ENCODE peak calls at places on chromosomes 11 and 22, in seven cellular contexts. G, S, X, A, Y, U and I are unnamed samples.
A peak's percentile ranks its signal among the peaks of the same experiment; 100 is the strongest.

GRCh38 chr22:30435674-30436126 is 10.1 kb downstream of the MTFP1 start:
- DNase-seq in G (no peak), S (no peak), X (no peak), A (no peak), Y (peak; percentile 42), U (peak; percentile 90), I (no peak)

GRCh38 chr11:132402056-132402684 is 1031.8 kb downstream of the NTM start:
- DNase-seq in G (no peak), S (no peak), X (no peak), A (peak; percentile 12), Y (peak; percentile 19), U (no peak), I (peak; percentile 13)

GRCh38 chr11:59759900-59760299 is 4.7 kb downstream of the STX3 start:
- DNase-seq in G (no peak), S (no peak), X (no peak), A (no peak), Y (no peak), U (no peak), I (no peak)

GRCh38 chr11:1341928-1342524 is 32.6 kb upstream of the TOLLIP start:
- DNase-seq in G (no peak), S (no peak), X (peak; percentile 50), A (peak; percentile 35), Y (no peak), U (no peak), I (no peak)

GRCh38 chr22:41762980-41763779 is 37.3 kb upstream of the CCDC134 start:
- DNase-seq in G (no peak), S (peak; percentile 39), X (no peak), A (peak; percentile 32), Y (peak; percentile 7), U (peak; percentile 72), I (no peak)

GRCh38 chr22:21455334-21456089 is 11.7 kb upstream of the TMEM191C start:
- DNase-seq in G (no peak), S (no peak), X (peak; percentile 59), A (no peak), Y (no peak), U (no peak), I (no peak)

GRCh38 chr11:73182824-73183321 is 35.2 kb upstream of the P2RY2 start:
- DNase-seq in G (peak; percentile 64), S (peak; percentile 47), X (peak; percentile 41), A (no peak), Y (no peak), U (no peak), I (no peak)

GRCh38 chr11:23404225-23405160 is 544.2 kb upstream of the CCDC179 start:
- DNase-seq in G (no peak), S (no peak), X (peak; percentile 52), A (no peak), Y (no peak), U (no peak), I (no peak)

GRCh38 chr11:26983645-26984044 is 10.3 kb upstream of the FIBIN start:
- DNase-seq in G (no peak), S (no peak), X (no peak), A (no peak), Y (no peak), U (no peak), I (no peak)

GRCh38 chr11:44943696-44944095 is 7.0 kb downstream of the TP53I11 start:
- DNase-seq in G (no peak), S (no peak), X (no peak), A (no peak), Y (peak; percentile 42), U (peak; percentile 62), I (no peak)

GRCh38 chr22:23075050-23075449 is 4.7 kb downstream of the GNAZ start:
- DNase-seq in G (peak; percentile 28), S (no peak), X (no peak), A (no peak), Y (no peak), U (no peak), I (no peak)

GRCh38 chr22:26756675-26757293 is 99.4 kb downstream of the MIAT start:
- DNase-seq in G (peak; percentile 79), S (no peak), X (peak; percentile 77), A (peak; percentile 56), Y (peak; percentile 43), U (no peak), I (peak; percentile 48)

GRCh38 chr11:75035911-75036536 is 47.3 kb downstream of the NEU3 start:
- DNase-seq in G (no peak), S (no peak), X (no peak), A (no peak), Y (peak; percentile 65), U (peak; percentile 16), I (no peak)

GRCh38 chr22:19604711-19605268 is 80.6 kb upstream of the CLDN5 start:
- DNase-seq in G (no peak), S (peak; percentile 27), X (no peak), A (peak; percentile 12), Y (no peak), U (no peak), I (no peak)

GRCh38 chr22:17476838-17477237 is 86.5 kb upstream of the SLC25A18 start:
- DNase-seq in G (no peak), S (no peak), X (no peak), A (no peak), Y (no peak), U (no peak), I (no peak)

GRCh38 chr11:14312736-14313438 is 46.1 kb downstream of the RRAS2 start:
- DNase-seq in G (no peak), S (no peak), X (no peak), A (peak; percentile 62), Y (no peak), U (no peak), I (no peak)

GRCh38 chr22:27764722-27765236 is 36.8 kb downstream of the MN1 start:
- DNase-seq in G (no peak), S (no peak), X (no peak), A (no peak), Y (no peak), U (no peak), I (no peak)

GRCh38 chr11:44747339-44747738 is 20.6 kb downstream of the TSPAN18 start:
- DNase-seq in G (no peak), S (no peak), X (no peak), A (peak; percentile 30), Y (no peak), U (no peak), I (no peak)

GRCh38 chr11:35253237-35253636 is 114.3 kb downstream of the CD44 start:
- DNase-seq in G (no peak), S (no peak), X (no peak), A (no peak), Y (no peak), U (no peak), I (no peak)

GRCh38 chr11:47280099-47280498 is 10.2 kb downstream of the MADD start:
- DNase-seq in G (no peak), S (no peak), X (no peak), A (no peak), Y (no peak), U (no peak), I (no peak)

GRCh38 chr11:121426476-121427454 is 25.3 kb upstream of the SORL1 start:
- DNase-seq in G (peak; percentile 77), S (no peak), X (peak; percentile 67), A (peak; percentile 5), Y (peak; percentile 63), U (peak; percentile 84), I (no peak)

GRCh38 chr11:70158757-70159389 is 44.2 kb upstream of the FADD start:
- DNase-seq in G (no peak), S (no peak), X (no peak), A (no peak), Y (no peak), U (no peak), I (no peak)

GRCh38 chr11:77411717-77412441 is 62.0 kb downstream of the PAK1 start:
- DNase-seq in G (peak; percentile 88), S (no peak), X (peak; percentile 92), A (peak; percentile 90), Y (peak; percentile 93), U (peak; percentile 4), I (peak; percentile 46)